ENCODE peak calls at places on chromosomes 12 and 14, in five cellular contexts. One of them, this sample, is unnamed.

GRCh38 chr12:67107751-67108269 is 161.3 kb upstream of the CAND1 start:
- DNase-seq in ovary: no peak
- DNase-seq in GM23338: no peak
- DNase-seq in right lobe of liver: no peak
- DNase-seq in fibroblast of mammary gland: no peak
- DNase-seq in this sample: no peak

GRCh38 chr14:34365309-34365915 is 96.6 kb downstream of the SPTSSA start:
- DNase-seq in ovary: no peak
- DNase-seq in GM23338: peak; percentile 15
- DNase-seq in right lobe of liver: no peak
- DNase-seq in fibroblast of mammary gland: peak; percentile 28
- DNase-seq in this sample: no peak

GRCh38 chr12:67661311-67662011 is 12.9 kb downstream of the DYRK2 start:
- DNase-seq in ovary: no peak
- DNase-seq in GM23338: no peak
- DNase-seq in right lobe of liver: no peak
- DNase-seq in fibroblast of mammary gland: peak; percentile 87
- DNase-seq in this sample: no peak

GRCh38 chr12:93664573-93665138 is 12.5 kb upstream of the CRADD start:
- DNase-seq in ovary: no peak
- DNase-seq in GM23338: no peak
- DNase-seq in right lobe of liver: no peak
- DNase-seq in fibroblast of mammary gland: peak; percentile 85
- DNase-seq in this sample: no peak

GRCh38 chr14:32129124-32129523 is 52.0 kb downstream of the ARHGAP5 start:
- DNase-seq in ovary: no peak
- DNase-seq in GM23338: no peak
- DNase-seq in right lobe of liver: no peak
- DNase-seq in fibroblast of mammary gland: peak; percentile 70
- DNase-seq in this sample: no peak

GRCh38 chr14:99451234-99451633 is 29.4 kb downstream of the SETD3 start:
- DNase-seq in ovary: no peak
- DNase-seq in GM23338: no peak
- DNase-seq in right lobe of liver: no peak
- DNase-seq in fibroblast of mammary gland: no peak
- DNase-seq in this sample: no peak

GRCh38 chr14:22071001-22071400 is 397.4 kb upstream of the OR4E1 start:
- DNase-seq in ovary: no peak
- DNase-seq in GM23338: no peak
- DNase-seq in right lobe of liver: no peak
- DNase-seq in fibroblast of mammary gland: no peak
- DNase-seq in this sample: no peak

GRCh38 chr12:88172844-88173407 is 30.8 kb downstream of the TMTC3 start:
- DNase-seq in ovary: no peak
- DNase-seq in GM23338: no peak
- DNase-seq in right lobe of liver: no peak
- DNase-seq in fibroblast of mammary gland: peak; percentile 59
- DNase-seq in this sample: no peak

GRCh38 chr12:52873513-52873831 is 24.7 kb upstream of the KRT78 start:
- DNase-seq in ovary: no peak
- DNase-seq in GM23338: no peak
- DNase-seq in right lobe of liver: no peak
- DNase-seq in fibroblast of mammary gland: no peak
- DNase-seq in this sample: no peak

GRCh38 chr14:78130356-78130755 is 39.8 kb upstream of the NRXN3 start:
- DNase-seq in ovary: no peak
- DNase-seq in GM23338: no peak
- DNase-seq in right lobe of liver: no peak
- DNase-seq in fibroblast of mammary gland: no peak
- DNase-seq in this sample: no peak

GRCh38 chr14:102057480-102058114 is 29.2 kb downstream of the HSP90AA1 start:
- DNase-seq in ovary: no peak
- DNase-seq in GM23338: no peak
- DNase-seq in right lobe of liver: no peak
- DNase-seq in fibroblast of mammary gland: no peak
- DNase-seq in this sample: no peak

GRCh38 chr12:124512667-124513296 is 54.6 kb downstream of the NCOR2 start:
- DNase-seq in ovary: peak; percentile 85
- DNase-seq in GM23338: peak; percentile 98
- DNase-seq in right lobe of liver: peak; percentile 86
- DNase-seq in fibroblast of mammary gland: peak; percentile 99
- DNase-seq in this sample: peak; percentile 93

GRCh38 chr14:56905282-56905681 is 95.0 kb upstream of the OTX2 start:
- DNase-seq in ovary: no peak
- DNase-seq in GM23338: peak; percentile 97
- DNase-seq in right lobe of liver: no peak
- DNase-seq in fibroblast of mammary gland: no peak
- DNase-seq in this sample: no peak
- H3K4me3 ChIP-seq in ovary: no peak overlapping the region
- H3K4me3 ChIP-seq in GM23338: no peak overlapping the region
- H3K4me3 ChIP-seq in right lobe of liver: no peak overlapping the region
- H3K4me3 ChIP-seq in fibroblast of mammary gland: no peak overlapping the region
- H3K4me3 ChIP-seq in this sample: no peak overlapping the region

GRCh38 chr12:120238839-120239445 is 26.6 kb downstream of the PXN start:
- DNase-seq in ovary: no peak
- DNase-seq in GM23338: no peak
- DNase-seq in right lobe of liver: no peak
- DNase-seq in fibroblast of mammary gland: no peak
- DNase-seq in this sample: no peak

GRCh38 chr12:120240495-120240833 is 25.1 kb downstream of the PXN start:
- DNase-seq in ovary: no peak
- DNase-seq in GM23338: no peak
- DNase-seq in right lobe of liver: no peak
- DNase-seq in fibroblast of mammary gland: no peak
- DNase-seq in this sample: no peak

GRCh38 chr12:120241561-120242274 is 23.8 kb downstream of the PXN start:
- DNase-seq in ovary: no peak
- DNase-seq in GM23338: no peak
- DNase-seq in right lobe of liver: no peak
- DNase-seq in fibroblast of mammary gland: no peak
- DNase-seq in this sample: no peak

GRCh38 chr12:120238224-120238616 is 27.3 kb downstream of the PXN start:
- DNase-seq in ovary: no peak
- DNase-seq in GM23338: no peak
- DNase-seq in right lobe of liver: no peak
- DNase-seq in fibroblast of mammary gland: no peak
- DNase-seq in this sample: no peak

GRCh38 chr12:120239776-120240494 is 25.6 kb downstream of the PXN start:
- DNase-seq in ovary: no peak
- DNase-seq in GM23338: no peak
- DNase-seq in right lobe of liver: no peak
- DNase-seq in fibroblast of mammary gland: no peak
- DNase-seq in this sample: no peak
- H3K4me3 ChIP-seq in ovary: no peak overlapping the region
- H3K4me3 ChIP-seq in GM23338: no peak overlapping the region
- H3K4me3 ChIP-seq in right lobe of liver: no peak overlapping the region
- H3K4me3 ChIP-seq in fibroblast of mammary gland: no peak overlapping the region
- H3K4me3 ChIP-seq in this sample: no peak overlapping the region

DNA sequence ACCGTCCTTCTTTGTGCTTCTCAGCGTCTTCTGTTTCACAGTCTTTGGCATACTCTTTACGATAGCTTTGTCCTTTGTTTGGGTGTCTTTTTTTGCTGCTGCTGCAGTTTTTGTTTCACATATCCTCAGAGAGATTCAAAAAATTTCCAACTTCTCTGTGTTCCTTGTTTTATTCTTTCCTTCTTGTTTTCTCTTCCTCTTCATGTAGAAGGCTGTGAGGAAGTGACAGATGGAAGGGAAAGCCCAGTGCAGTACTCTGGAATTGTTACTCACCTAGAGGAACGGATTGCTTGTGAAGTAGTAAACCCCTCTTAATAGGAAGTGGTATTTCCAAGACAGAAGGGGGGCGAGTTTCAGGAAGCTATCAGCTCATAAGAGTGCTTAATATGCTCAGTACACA is 1.7 kb downstream of the CREBL2 start:
- DNase-seq in ovary: no peak
- DNase-seq in GM23338: no peak
- DNase-seq in right lobe of liver: no peak
- DNase-seq in fibroblast of mammary gland: no peak
- DNase-seq in this sample: no peak
- H3K4me3 ChIP-seq in ovary: no peak overlapping the region
- H3K4me3 ChIP-seq in GM23338: peak overlapping the region; percentile 70
- H3K4me3 ChIP-seq in right lobe of liver: no peak overlapping the region
- H3K4me3 ChIP-seq in fibroblast of mammary gland: peak overlapping the region; percentile 26
- H3K4me3 ChIP-seq in this sample: no peak overlapping the region

GRCh38 chr14:103872492-103873113 is 25.2 kb upstream of the PPP1R13B start:
- DNase-seq in ovary: no peak
- DNase-seq in GM23338: peak; percentile 54
- DNase-seq in right lobe of liver: no peak
- DNase-seq in fibroblast of mammary gland: no peak
- DNase-seq in this sample: no peak
- H3K4me3 ChIP-seq in ovary: peak overlapping the region; percentile 8
- H3K4me3 ChIP-seq in GM23338: peak overlapping the region; percentile 55
- H3K4me3 ChIP-seq in right lobe of liver: peak overlapping the region; percentile 64
- H3K4me3 ChIP-seq in fibroblast of mammary gland: no peak overlapping the region
- H3K4me3 ChIP-seq in this sample: peak overlapping the region; percentile 50

GRCh38 chr14:106493962-106494823 is 967.8 kb downstream of the TMEM121 start:
- DNase-seq in ovary: no peak
- DNase-seq in GM23338: no peak
- DNase-seq in right lobe of liver: no peak
- DNase-seq in fibroblast of mammary gland: no peak
- DNase-seq in this sample: no peak
- H3K4me3 ChIP-seq in ovary: no peak overlapping the region
- H3K4me3 ChIP-seq in GM23338: no peak overlapping the region
- H3K4me3 ChIP-seq in right lobe of liver: no peak overlapping the region
- H3K4me3 ChIP-seq in fibroblast of mammary gland: no peak overlapping the region
- H3K4me3 ChIP-seq in this sample: peak overlapping the region; percentile 19

This sample was measured in upper lobe of right lung.